ENCODE peak calls at places on chromosomes 13 and 19, in four cellular contexts. I, F, K and S are unnamed samples. For H3K4me1, the result is how much of the 10 kb centered on the place peaks cover.

GRCh38 chr13:28741080-28741479 is 22.3 kb upstream of the SLC46A3 start:
- DNase-seq in I (peak), K (no peak), F (no peak), S (no peak)

GRCh38 chr19:3098515-3099346 is 4.6 kb downstream of the GNA11 start:
- DNase-seq in K (peak), F (no peak), I (peak), S (peak)

GRCh38 chr19:18865973-18866799 is 29.8 kb downstream of the CERS1 start:
- DNase-seq in I (peak), K (peak), F (no peak), S (peak)

GRCh38 chr19:32231020-32231419 is 114.4 kb upstream of the ZNF507 start:
- DNase-seq in K (no peak), I (no peak), F (no peak), S (no peak)

GRCh38 chr19:55080915-55081772 is 5.5 kb downstream of the EPS8L1 start:
- DNase-seq in I (peak), F (peak), K (peak), S (peak)

GRCh38 chr19:5967994-5968430 is 9.9 kb downstream of the RANBP3 start:
- DNase-seq in I (peak), K (peak), F (peak), S (peak)

GRCh38 chr19:38862321-38863059 is 12.7 kb upstream of the HNRNPL start:
- DNase-seq in I (no peak), F (peak), K (peak), S (no peak)

GRCh38 chr13:62626771-62627170 is 1211.1 kb upstream of the PCDH20 start:
- DNase-seq in K (no peak), F (no peak), I (no peak), S (no peak)

GRCh38 chr13:53800011-53800410 is 771.4 kb downstream of the OLFM4 start:
- DNase-seq in K (no peak), F (no peak), I (no peak), S (no peak)

GRCh38 chr13:50303963-50304721 is 288.9 kb downstream of the KCNRG start:
- DNase-seq in I (no peak), F (no peak), K (no peak), S (no peak)

GRCh38 chr13:111859361-111860105 is 207.4 kb upstream of the SOX1 start:
- DNase-seq in I (no peak), K (no peak), F (no peak), S (no peak)

GRCh38 chr13:102642475-102642874 is 45.7 kb downstream of the TPP2 start:
- DNase-seq in F (peak), K (peak), I (no peak), S (no peak)

GRCh38 chr13:44719857-44720671 is 143.9 kb upstream of the TSC22D1 start:
- DNase-seq in F (peak), I (peak), K (no peak), S (no peak)

GRCh38 chr13:41812851-41813250 is 148.1 kb downstream of the VWA8 start:
- DNase-seq in K (no peak), I (no peak), F (no peak), S (no peak)

GRCh38 chr13:104534847-104535246 is 1468.6 kb upstream of the SLC10A2 start:
- DNase-seq in K (no peak), I (no peak), F (no peak), S (no peak)

GRCh38 chr13:46341112-46341711 is 45.8 kb downstream of the RUBCNL start:
- DNase-seq in I (peak), K (no peak), F (no peak), S (no peak)

GRCh38 chr13:82879921-82880320 is 1002.4 kb downstream of the SLITRK1 start:
- DNase-seq in K (no peak), I (no peak), F (no peak), S (no peak)

GRCh38 chr13:98033277-98034247 is 80.1 kb downstream of the IPO5 start:
- DNase-seq in I (peak), F (no peak), K (peak), S (no peak)

GRCh38 chr13:112733661-112734379 is 44.0 kb downstream of the ATP11A start:
- DNase-seq in K (no peak), I (no peak), F (no peak), S (peak)

GRCh38 chr19:29277107-29277506 is 64.2 kb upstream of the UQCRFS1 start:
- DNase-seq in F (no peak), K (no peak), I (no peak), S (peak)

GRCh38 chr19:46944918-46945628 is 74.6 kb upstream of the NPAS1 start:
- DNase-seq in K (peak), F (peak), I (peak), S (no peak)

GRCh38 chr13:111900390-111901180 is 166.4 kb upstream of the SOX1 start:
- DNase-seq in K (no peak), F (no peak), I (no peak), S (no peak)

GRCh38 chr13:29877456-29878096 is 27.2 kb upstream of the UBL3 start:
- DNase-seq in F (no peak), I (no peak), K (no peak), S (no peak)

GRCh38 chr19:17565611-17566010 is 10.2 kb downstream of the COLGALT1 start:
- DNase-seq in F (no peak), K (no peak), I (peak), S (no peak)

GRCh38 chr13:32023096-32023495 is 8.5 kb upstream of the FRY start:
- DNase-seq in K (no peak), F (no peak), I (no peak), S (no peak)

GRCh38 chr19:1837625-1838105 is 10.6 kb downstream of the REXO1 start:
- DNase-seq in F (no peak), K (no peak), I (no peak), S (no peak)

GRCh38 chr13:51946163-51946669 is 65.0 kb downstream of the ATP7B start:
- DNase-seq in I (no peak), F (no peak), K (no peak), S (no peak)

GRCh38 chr13:62482351-62482750 is 1066.7 kb upstream of the PCDH20 start:
- DNase-seq in F (no peak), K (no peak), I (no peak), S (no peak)

GRCh38 chr19:661427-662196 is 1.4 kb downstream of the RNF126 start:
- DNase-seq in K (peak), I (no peak), F (no peak), S (peak)
- TF ChIP-seq POLR2A in K (no peak), I (no peak), F (no peak), S (no peak)

DNA sequence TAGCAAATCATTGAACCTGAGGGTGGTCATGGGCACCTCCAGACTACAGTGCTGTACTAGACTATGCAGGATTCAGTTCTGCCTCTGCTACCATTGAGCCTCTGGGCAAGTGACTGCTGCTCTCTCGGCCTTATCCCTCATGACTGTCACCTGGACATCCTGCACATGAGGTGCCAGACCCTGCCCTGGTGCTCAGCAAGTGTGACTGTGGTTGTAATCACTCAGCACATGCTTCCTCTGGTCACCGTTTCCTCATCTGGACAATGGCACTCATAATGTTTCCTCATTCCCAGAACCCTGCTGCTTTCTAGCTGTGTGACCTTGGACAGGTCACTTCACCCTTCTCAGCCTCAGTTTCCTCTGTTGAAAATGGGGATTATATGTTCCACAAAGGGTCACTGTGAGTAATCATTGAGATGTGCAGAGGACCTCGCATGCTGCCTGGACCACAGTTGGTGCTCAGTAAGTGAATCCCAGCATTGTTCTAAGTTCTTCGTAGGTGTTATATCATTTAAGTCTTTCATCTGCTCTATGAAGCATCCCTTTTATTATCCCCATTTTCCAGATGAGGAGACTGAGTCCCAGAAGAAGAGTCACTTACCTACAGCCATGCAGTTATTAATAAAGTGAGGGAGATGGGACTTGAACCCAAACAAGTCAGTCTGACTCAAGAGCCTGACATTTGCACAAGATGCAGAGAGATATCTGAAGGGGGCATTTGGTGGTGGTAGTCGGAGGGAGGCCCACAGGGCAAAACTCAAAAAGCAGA is 3.2 kb downstream of the SYT3 start:
- DNase-seq in F (no peak), I (no peak), K (no peak), S (no peak)
- H3K4me1 ChIP-seq in F (under half), I (under half), K (under half), S (under half)

GRCh38 chr19:49442793-49443365 is 1.6 kb upstream of the SLC17A7 start:
- DNase-seq in K (peak), F (peak), I (peak), S (peak)
- TF ChIP-seq POLR2A in K (no peak), F (no peak), I (no peak), S (no peak)

GRCh38 chr13:110225609-110226008 is 81.3 kb downstream of the COL4A1 start:
- DNase-seq in I (no peak), F (no peak), K (no peak), S (no peak)

GRCh38 chr13:110226051-110226562 is 80.8 kb downstream of the COL4A1 start:
- DNase-seq in K (no peak), I (peak), F (no peak), S (no peak)

GRCh38 chr13:110227864-110228643 is 78.9 kb downstream of the COL4A1 start:
- DNase-seq in F (no peak), I (no peak), K (no peak), S (no peak)

GRCh38 chr13:110228936-110229904 is 77.7 kb downstream of the COL4A1 start:
- DNase-seq in K (no peak), F (no peak), I (no peak), S (no peak)

DNA sequence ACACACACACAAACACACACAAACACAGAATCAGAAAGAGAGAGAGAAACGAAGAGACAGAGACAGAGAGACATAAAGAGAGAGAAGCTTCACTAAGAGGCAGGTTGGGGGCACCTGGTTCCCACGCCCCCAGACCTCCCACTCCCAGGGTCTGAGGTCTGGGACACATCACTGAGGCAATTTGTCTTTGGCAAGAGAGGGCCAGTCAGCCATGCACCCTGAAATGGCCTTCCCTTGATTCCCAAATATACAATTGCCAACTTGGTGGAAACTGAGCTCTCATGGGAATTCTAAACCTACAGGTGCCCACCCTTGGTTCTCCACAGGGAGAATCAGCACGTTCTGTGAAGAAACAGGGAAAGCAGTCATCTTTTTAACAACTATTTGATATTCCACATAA is 79.5 kb downstream of the COL4A1 start:
- DNase-seq in K (no peak), F (no peak), I (no peak), S (no peak)
- H3K4me1 ChIP-seq in K (under half), F (under half), I (under half), S (under half)

GRCh38 chr13:108349269-108349668 is 79.8 kb downstream of the TNFSF13B start:
- DNase-seq in K (no peak), F (no peak), I (no peak), S (no peak)

GRCh38 chr13:108342369-108343289 is 73.1 kb downstream of the TNFSF13B start:
- DNase-seq in F (no peak), K (no peak), I (peak), S (no peak)

GRCh38 chr13:108345016-108345415 is 75.5 kb downstream of the TNFSF13B start:
- DNase-seq in I (no peak), K (no peak), F (no peak), S (no peak)

DNA sequence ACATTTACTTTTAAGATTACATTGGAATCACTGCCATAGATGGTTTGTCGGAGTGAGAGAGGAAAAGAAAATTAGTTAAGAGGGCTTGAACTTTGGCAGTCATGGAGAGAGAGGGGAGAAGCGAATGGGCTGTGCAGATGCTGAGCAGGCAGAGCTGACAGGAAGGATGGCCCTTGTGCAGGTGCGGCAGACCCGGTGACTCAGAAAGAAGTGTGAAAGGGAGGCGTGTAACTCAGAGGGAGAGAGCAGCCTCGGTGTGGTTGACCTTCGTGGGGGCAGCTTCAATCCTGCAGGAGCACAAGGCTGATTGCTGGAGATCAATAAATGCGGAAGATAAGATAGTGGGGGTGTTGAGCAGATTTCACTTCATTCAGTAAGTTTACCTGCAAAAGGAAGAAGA is 76.9 kb downstream of the TNFSF13B start:
- DNase-seq in I (no peak), F (no peak), K (no peak), S (no peak)
- TF ChIP-seq POLR2A in I (no peak), F (no peak), K (no peak), S (no peak)